ENCODE peak calls at places on chromosomes 16 and 17, in six cellular contexts. U, T, R, F, V and H are unnamed samples.

GRCh38 chr16:68993885-68994284 is 111.6 kb upstream of the HAS3 start:
- DNase-seq in F (peak), R (peak), T (no peak), V (no peak), U (peak), H (no peak)

GRCh38 chr16:10992112-10992511 is 47.7 kb downstream of the CLEC16A start:
- DNase-seq in F (no peak), T (no peak), U (no peak), R (no peak), V (no peak), H (no peak)

GRCh38 chr17:79420318-79421243 is 190.3 kb downstream of the RBFOX3 start:
- DNase-seq in F (no peak), U (peak), T (peak), V (peak), R (peak), H (no peak)

GRCh38 chr16:4115209-4115940 is 867 bp downstream of the ADCY9 start:
- DNase-seq in V (peak), U (peak), F (no peak), T (peak), R (peak), H (no peak)

GRCh38 chr16:87371261-87371866 is 12.2 kb downstream of the FBXO31 start:
- DNase-seq in R (no peak), U (no peak), V (no peak), F (no peak), T (no peak), H (no peak)

GRCh38 chr16:15672514-15673167 is 22.6 kb downstream of the NDE1 start:
- DNase-seq in U (peak), R (peak), V (no peak), F (peak), T (peak), H (no peak)

GRCh38 chr17:79664925-79665738 is 54.3 kb upstream of the RBFOX3 start:
- DNase-seq in V (no peak), U (peak), F (no peak), T (no peak), R (no peak), H (no peak)

GRCh38 chr16:7545251-7545650 is 212.6 kb downstream of the RBFOX1 start:
- DNase-seq in V (no peak), R (no peak), T (no peak), F (no peak), U (no peak), H (no peak)

GRCh38 chr16:47063011-47063724 is 80.6 kb downstream of the NETO2 start:
- DNase-seq in T (no peak), V (no peak), U (no peak), R (no peak), F (no peak), H (no peak)

GRCh38 chr17:33385133-33385532 is 92.0 kb upstream of the ASIC2 start:
- DNase-seq in T (no peak), R (no peak), U (no peak), V (peak), F (no peak), H (no peak)

GRCh38 chr16:73735018-73735417 is 561.6 kb upstream of the PSMD7 start:
- DNase-seq in V (no peak), R (peak), U (no peak), T (no peak), F (peak), H (peak)

GRCh38 chr16:89365044-89365467 is 125.3 kb downstream of the ANKRD11 start:
- DNase-seq in R (no peak), V (no peak), T (peak), U (peak), F (no peak), H (no peak)

GRCh38 chr16:3123986-3124886 is 10.6 kb upstream of the ZNF213 start:
- DNase-seq in F (peak), V (peak), R (peak), T (peak), U (peak), H (peak)

GRCh38 chr16:71974068-71974818 is 26.0 kb downstream of the PKD1L3 start:
- DNase-seq in R (no peak), F (peak), U (no peak), T (no peak), V (peak), H (no peak)

GRCh38 chr16:14302399-14303181 is 231.5 kb downstream of the MRTFB start:
- DNase-seq in F (no peak), T (peak), U (peak), V (peak), R (peak), H (no peak)

GRCh38 chr16:2023098-2023925 is 3.4 kb upstream of the NHERF2 start:
- DNase-seq in T (peak), F (peak), V (peak), U (peak), R (peak), H (peak)

GRCh38 chr16:2019919-2020831 is 590 bp downstream of the NPW start:
- DNase-seq in F (no peak), U (no peak), R (no peak), V (peak), T (no peak), H (no peak)

GRCh38 chr16:2024026-2024425 is 2.7 kb upstream of the NHERF2 start:
- DNase-seq in U (no peak), F (no peak), T (no peak), V (no peak), R (no peak), H (no peak)

GRCh38 chr16:2025251-2025650 is 1.5 kb upstream of the NHERF2 start:
- DNase-seq in R (no peak), F (no peak), U (no peak), V (no peak), T (no peak), H (no peak)

DNA sequence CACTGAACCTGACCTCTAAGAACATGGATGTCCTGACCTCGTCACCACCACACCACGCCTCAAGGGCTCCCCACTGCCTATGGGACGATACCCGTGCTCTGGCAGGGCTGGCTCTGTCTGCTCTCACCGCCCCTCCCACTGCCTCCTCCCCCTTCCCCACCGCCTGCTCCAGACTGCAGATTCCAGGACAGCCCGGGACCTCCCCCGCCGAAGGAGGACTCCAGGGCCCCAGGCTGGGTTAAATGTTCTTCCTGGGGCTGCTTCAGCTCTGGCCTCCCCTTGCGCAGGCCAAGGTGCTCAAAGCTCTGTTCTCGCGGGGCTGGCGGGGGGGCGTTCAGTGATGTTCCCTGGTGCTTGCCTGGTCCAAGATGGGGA is 3.1 kb downstream of the NPW start:
- DNase-seq in V (peak), T (no peak), U (no peak), F (no peak), R (peak), H (no peak)
- TF ChIP-seq MYC in V (no peak), T (no peak), U (no peak), F (no peak), R (no peak), H (no peak)

DNA sequence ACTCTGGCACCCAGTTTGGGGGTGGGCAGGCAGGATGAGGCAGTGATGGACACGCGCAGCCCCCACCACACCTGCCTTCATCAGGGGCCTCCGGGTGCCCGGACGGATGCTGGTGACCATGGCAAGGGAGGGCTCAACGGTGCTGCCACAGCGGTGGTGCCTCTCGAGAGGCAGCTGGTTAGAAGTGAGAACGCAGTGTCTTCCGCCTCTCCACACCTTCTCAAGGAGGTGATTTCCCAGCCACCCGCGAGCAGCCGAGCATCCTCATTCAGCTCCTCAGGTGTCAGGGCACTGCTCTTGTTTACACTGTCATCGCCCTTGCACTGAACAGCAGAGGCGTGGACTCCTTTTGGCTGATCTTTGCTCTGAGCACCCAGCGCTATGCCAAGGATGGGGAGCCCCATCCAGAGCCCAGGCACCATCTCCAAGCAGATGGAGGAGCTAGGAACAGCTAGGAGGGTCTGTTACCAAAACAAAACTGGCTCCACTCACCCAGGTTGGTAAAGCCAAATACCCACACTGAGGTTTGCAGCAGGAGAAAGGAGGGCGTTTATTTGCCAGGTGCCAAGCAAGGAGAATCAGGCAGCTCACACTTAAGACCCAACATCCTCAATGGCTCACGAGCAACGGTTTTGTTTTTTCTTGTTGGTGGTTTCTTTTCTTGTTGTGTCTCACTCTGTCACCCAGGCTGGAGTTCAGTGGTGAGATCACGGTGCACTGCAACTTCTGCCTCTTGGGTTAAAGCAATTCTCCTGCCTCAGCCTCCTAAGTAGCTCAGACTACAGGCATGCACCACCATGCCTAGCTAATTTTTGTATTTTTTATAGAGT is 174.3 kb upstream of the TNRC6C start:
- DNase-seq in U (no peak), T (no peak), F (no peak), V (no peak), R (no peak), H (no peak)
- TF ChIP-seq MYC in U (no peak), T (no peak), F (no peak), V (no peak), R (no peak), H (no peak)

GRCh38 chr17:343875-344752 is 8.5 kb downstream of the RPH3AL start:
- DNase-seq in U (no peak), V (no peak), R (no peak), F (no peak), T (no peak), H (no peak)
- TF ChIP-seq MYC in U (no peak), V (no peak), R (no peak), F (no peak), T (no peak), H (no peak)

GRCh38 chr17:72560303-72561247 is 439.8 kb downstream of the SOX9 start:
- DNase-seq in V (peak), F (peak), T (peak), U (peak), R (peak), H (no peak)
- TF ChIP-seq MYC in V (no peak), F (no peak), T (no peak), U (no peak), R (peak), H (no peak)

DNA sequence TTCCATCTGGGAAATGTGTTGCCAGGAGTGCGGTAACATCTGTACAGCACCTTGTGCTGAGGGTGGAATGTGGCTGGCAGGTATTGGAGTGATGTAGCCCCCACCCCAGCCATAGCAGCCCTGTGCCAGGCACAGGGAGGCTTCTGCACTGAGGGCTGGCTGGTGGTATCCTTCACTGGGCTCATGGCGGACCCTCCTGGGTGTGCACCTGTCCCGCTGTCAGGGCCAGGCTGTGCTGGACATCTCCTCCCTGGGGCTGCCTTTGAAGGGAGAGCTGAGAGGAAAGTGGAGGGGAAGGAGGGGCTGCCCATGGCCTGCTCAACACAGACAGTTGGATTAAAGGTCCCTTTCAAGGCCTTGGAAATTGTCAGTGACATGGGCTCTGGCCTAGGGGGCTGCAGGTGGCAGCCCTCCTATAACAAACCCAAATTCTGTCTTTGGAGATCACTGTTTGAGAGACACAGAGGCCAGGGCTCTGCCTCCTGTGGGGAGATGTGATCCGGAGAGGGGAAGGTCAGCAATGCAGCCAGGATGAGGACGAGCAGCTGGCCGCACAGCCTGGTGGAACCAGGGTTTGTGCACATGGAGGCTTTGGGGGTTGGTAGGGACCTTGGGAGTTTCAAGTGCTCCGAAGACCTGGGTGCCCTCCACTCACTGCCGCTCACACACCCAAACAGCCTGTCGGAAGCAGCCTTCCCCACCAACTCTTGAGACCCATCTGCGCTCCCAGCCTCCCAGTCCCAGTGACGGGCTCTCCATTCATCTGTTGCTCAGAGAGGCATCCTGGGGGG is 22.8 kb downstream of the NKD1 start:
- DNase-seq in V (no peak), T (no peak), U (no peak), F (no peak), R (no peak), H (no peak)
- TF ChIP-seq MYC in V (no peak), T (no peak), U (no peak), F (no peak), R (no peak), H (no peak)

GRCh38 chr16:23182675-23183485 is at the start of gene SCNN1G:
- DNase-seq in F (no peak), V (no peak), U (no peak), T (peak), R (no peak), H (no peak)
- TF ChIP-seq MYC in F (peak), V (no peak), U (no peak), T (no peak), R (no peak), H (no peak)

DNA sequence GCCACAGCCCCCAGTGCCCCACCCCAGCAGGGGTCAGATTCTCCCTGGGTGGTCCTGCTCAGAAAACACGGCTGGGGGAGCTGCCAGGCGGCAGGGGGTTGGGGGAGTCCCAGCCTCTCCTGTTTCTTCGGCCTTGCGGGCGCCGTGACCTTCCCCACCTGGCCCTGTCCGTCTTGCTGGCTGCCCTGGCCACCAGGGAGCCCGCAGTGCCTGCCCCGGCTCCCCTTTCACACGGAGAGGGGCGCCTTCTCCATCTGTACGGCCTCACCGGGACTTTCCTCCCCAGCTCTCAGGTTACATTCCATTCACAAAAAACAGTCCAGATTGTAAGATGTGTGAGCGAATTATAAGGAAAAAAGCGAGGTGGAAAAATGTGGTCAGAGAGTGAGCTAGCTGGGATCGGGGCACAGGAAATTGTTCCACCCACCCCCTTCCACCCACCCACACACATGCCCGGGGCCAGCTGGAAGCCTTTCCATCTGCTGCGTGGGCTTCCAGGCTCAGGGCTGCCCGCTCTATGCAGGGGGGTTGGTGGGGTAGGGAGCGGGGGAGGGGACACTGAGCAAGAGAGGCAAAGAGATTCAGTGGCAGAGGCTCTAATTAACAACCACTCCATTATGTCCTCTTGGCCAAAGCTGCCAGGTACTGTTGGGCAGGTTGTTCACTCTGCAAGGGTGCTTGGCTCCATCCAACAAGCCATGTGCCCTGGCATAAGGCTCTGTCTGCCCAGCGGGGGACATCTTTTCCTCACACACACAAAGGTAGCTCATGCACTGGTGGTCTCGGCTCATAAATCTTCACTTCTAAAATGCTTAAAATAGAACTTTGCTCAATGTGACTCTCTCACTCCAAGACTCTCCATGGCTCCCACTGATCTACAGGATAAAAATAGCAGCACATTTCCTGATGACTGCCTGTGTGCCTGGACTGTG is 14.7 kb upstream of the CIBAR2 start:
- DNase-seq in V (no peak), R (no peak), U (peak), F (no peak), T (no peak), H (no peak)
- TF ChIP-seq MYC in V (no peak), R (no peak), U (no peak), F (no peak), T (no peak), H (no peak)